ENCODE peak calls at places on chromosomes 6 and 20, in seven cellular contexts. Y, Q, I, G, N, T and X are unnamed samples.

GRCh38 chr6:139583420-139583819 is 209.0 kb upstream of the CITED2 start:
- DNase-seq in Q (no peak), G (no peak), T (no peak), Y (no peak), N (no peak), I (no peak), X (peak)

GRCh38 chr6:21970560-21970959 is 326.3 kb downstream of the PRL start:
- DNase-seq in Y (no peak), I (no peak), T (no peak), Q (no peak), N (no peak), G (no peak), X (no peak)

GRCh38 chr6:44176935-44177509 is 18.4 kb downstream of the CAPN11 start:
- DNase-seq in N (peak), I (no peak), G (no peak), Q (no peak), Y (no peak), T (no peak), X (no peak)

GRCh38 chr6:128053109-128053508 is 152.3 kb upstream of the THEMIS start:
- DNase-seq in Y (no peak), G (no peak), Q (no peak), I (no peak), N (no peak), T (no peak), X (no peak)

GRCh38 chr6:156160788-156161150 is 616.4 kb upstream of the ARID1B start:
- DNase-seq in Q (no peak), I (no peak), T (no peak), Y (no peak), G (no peak), N (no peak), X (no peak)

GRCh38 chr6:128275030-128275429 is 245.4 kb downstream of the PTPRK start:
- DNase-seq in T (no peak), Y (no peak), G (no peak), N (no peak), I (no peak), Q (no peak), X (peak)

GRCh38 chr20:10217517-10218410 is 866 bp upstream of the SNAP25 start:
- DNase-seq in Y (peak), T (peak), N (no peak), I (no peak), G (no peak), Q (peak), X (peak)

GRCh38 chr6:341914-342831 is 49.4 kb upstream of the IRF4 start:
- DNase-seq in T (no peak), N (no peak), I (no peak), Y (no peak), G (no peak), Q (no peak), X (no peak)

GRCh38 chr20:56440346-56441007 is 27.9 kb upstream of the RTF2 start:
- DNase-seq in Q (no peak), Y (no peak), G (peak), I (peak), N (no peak), T (no peak), X (peak)